ENCODE peak calls at places on chromosomes 6 and 20, in ten cellular contexts. One of them, this sample, is unnamed.

GRCh38 chr6:16700202-16700997 is 60.9 kb downstream of the ATXN1 start:
- DNase-seq in NCI-H2171: no peak
- DNase-seq in progenitor cell of endocrine pancreas: no peak
- DNase-seq in EH: no peak
- DNase-seq in heart right ventricle: no peak
- DNase-seq in stimulated activated CD8-positive, alpha-beta memory T cell treated with anti-CD3 and anti-CD28 coated beads, Interleukin-2, amount 100 ng/mL, for 1 hour: no peak
- DNase-seq in activated naive CD4-positive, alpha-beta T cell treated with Interleukin-2 at 50 U/mL for 16 hours: peak
- DNase-seq in T-helper 2 cell: peak
- DNase-seq in mucosa of gallbladder: no peak
- DNase-seq in ACHN: no peak
- DNase-seq in this sample: no peak

GRCh38 chr6:138278326-138278725 is 60.0 kb upstream of the PBOV1 start:
- DNase-seq in NCI-H2171: no peak
- DNase-seq in progenitor cell of endocrine pancreas: no peak
- DNase-seq in EH: peak
- DNase-seq in heart right ventricle: peak
- DNase-seq in stimulated activated CD8-positive, alpha-beta memory T cell treated with anti-CD3 and anti-CD28 coated beads, Interleukin-2, amount 100 ng/mL, for 1 hour: no peak
- DNase-seq in activated naive CD4-positive, alpha-beta T cell treated with Interleukin-2 at 50 U/mL for 16 hours: no peak
- DNase-seq in T-helper 2 cell: no peak
- DNase-seq in mucosa of gallbladder: no peak
- DNase-seq in ACHN: no peak
- DNase-seq in this sample: no peak

GRCh38 chr6:139291813-139292619 is at the start of gene TXLNB:
- DNase-seq in NCI-H2171: peak
- DNase-seq in progenitor cell of endocrine pancreas: no peak
- DNase-seq in EH: peak
- DNase-seq in heart right ventricle: peak
- DNase-seq in stimulated activated CD8-positive, alpha-beta memory T cell treated with anti-CD3 and anti-CD28 coated beads, Interleukin-2, amount 100 ng/mL, for 1 hour: peak
- DNase-seq in activated naive CD4-positive, alpha-beta T cell treated with Interleukin-2 at 50 U/mL for 16 hours: peak
- DNase-seq in T-helper 2 cell: peak
- DNase-seq in mucosa of gallbladder: peak
- DNase-seq in ACHN: no peak
- DNase-seq in this sample: no peak

GRCh38 chr6:158707120-158707519 is 57.3 kb downstream of the SYTL3 start:
- DNase-seq in NCI-H2171: no peak
- DNase-seq in progenitor cell of endocrine pancreas: no peak
- DNase-seq in EH: peak
- DNase-seq in heart right ventricle: peak
- DNase-seq in stimulated activated CD8-positive, alpha-beta memory T cell treated with anti-CD3 and anti-CD28 coated beads, Interleukin-2, amount 100 ng/mL, for 1 hour: no peak
- DNase-seq in activated naive CD4-positive, alpha-beta T cell treated with Interleukin-2 at 50 U/mL for 16 hours: no peak
- DNase-seq in T-helper 2 cell: no peak
- DNase-seq in mucosa of gallbladder: peak
- DNase-seq in ACHN: peak
- DNase-seq in this sample: no peak

GRCh38 chr6:14272111-14273085 is 154.8 kb downstream of the CD83 start:
- DNase-seq in NCI-H2171: no peak
- DNase-seq in progenitor cell of endocrine pancreas: no peak
- DNase-seq in EH: peak
- DNase-seq in heart right ventricle: no peak
- DNase-seq in stimulated activated CD8-positive, alpha-beta memory T cell treated with anti-CD3 and anti-CD28 coated beads, Interleukin-2, amount 100 ng/mL, for 1 hour: no peak
- DNase-seq in activated naive CD4-positive, alpha-beta T cell treated with Interleukin-2 at 50 U/mL for 16 hours: no peak
- DNase-seq in T-helper 2 cell: no peak
- DNase-seq in mucosa of gallbladder: no peak
- DNase-seq in ACHN: no peak
- DNase-seq in this sample: no peak

GRCh38 chr6:131062245-131063027 is 609 bp downstream of the EPB41L2 start:
- DNase-seq in NCI-H2171: no peak
- DNase-seq in progenitor cell of endocrine pancreas: no peak
- DNase-seq in EH: no peak
- DNase-seq in heart right ventricle: peak
- DNase-seq in stimulated activated CD8-positive, alpha-beta memory T cell treated with anti-CD3 and anti-CD28 coated beads, Interleukin-2, amount 100 ng/mL, for 1 hour: no peak
- DNase-seq in activated naive CD4-positive, alpha-beta T cell treated with Interleukin-2 at 50 U/mL for 16 hours: peak
- DNase-seq in T-helper 2 cell: peak
- DNase-seq in mucosa of gallbladder: peak
- DNase-seq in ACHN: peak
- DNase-seq in this sample: no peak

GRCh38 chr20:37072293-37073196 is 23.3 kb downstream of the RBL1 start:
- DNase-seq in NCI-H2171: no peak
- DNase-seq in progenitor cell of endocrine pancreas: no peak
- DNase-seq in EH: no peak
- DNase-seq in heart right ventricle: no peak
- DNase-seq in stimulated activated CD8-positive, alpha-beta memory T cell treated with anti-CD3 and anti-CD28 coated beads, Interleukin-2, amount 100 ng/mL, for 1 hour: no peak
- DNase-seq in activated naive CD4-positive, alpha-beta T cell treated with Interleukin-2 at 50 U/mL for 16 hours: no peak
- DNase-seq in T-helper 2 cell: peak
- DNase-seq in mucosa of gallbladder: no peak
- DNase-seq in ACHN: no peak
- DNase-seq in this sample: no peak

GRCh38 chr20:21237956-21238355 is 65.2 kb upstream of the XRN2 start:
- DNase-seq in NCI-H2171: no peak
- DNase-seq in progenitor cell of endocrine pancreas: no peak
- DNase-seq in EH: no peak
- DNase-seq in heart right ventricle: no peak
- DNase-seq in stimulated activated CD8-positive, alpha-beta memory T cell treated with anti-CD3 and anti-CD28 coated beads, Interleukin-2, amount 100 ng/mL, for 1 hour: no peak
- DNase-seq in activated naive CD4-positive, alpha-beta T cell treated with Interleukin-2 at 50 U/mL for 16 hours: no peak
- DNase-seq in T-helper 2 cell: no peak
- DNase-seq in mucosa of gallbladder: no peak
- DNase-seq in ACHN: no peak
- DNase-seq in this sample: no peak

GRCh38 chr6:126618639-126619331 is 278.9 kb downstream of the CENPW start:
- DNase-seq in NCI-H2171: no peak
- DNase-seq in progenitor cell of endocrine pancreas: no peak
- DNase-seq in EH: no peak
- DNase-seq in heart right ventricle: no peak
- DNase-seq in stimulated activated CD8-positive, alpha-beta memory T cell treated with anti-CD3 and anti-CD28 coated beads, Interleukin-2, amount 100 ng/mL, for 1 hour: no peak
- DNase-seq in activated naive CD4-positive, alpha-beta T cell treated with Interleukin-2 at 50 U/mL for 16 hours: no peak
- DNase-seq in T-helper 2 cell: no peak
- DNase-seq in mucosa of gallbladder: peak
- DNase-seq in ACHN: no peak
- DNase-seq in this sample: no peak

GRCh38 chr6:87938287-87938686 is 109.4 kb upstream of the SPACA1 start:
- DNase-seq in NCI-H2171: no peak
- DNase-seq in progenitor cell of endocrine pancreas: no peak
- DNase-seq in EH: no peak
- DNase-seq in heart right ventricle: no peak
- DNase-seq in stimulated activated CD8-positive, alpha-beta memory T cell treated with anti-CD3 and anti-CD28 coated beads, Interleukin-2, amount 100 ng/mL, for 1 hour: no peak
- DNase-seq in activated naive CD4-positive, alpha-beta T cell treated with Interleukin-2 at 50 U/mL for 16 hours: no peak
- DNase-seq in T-helper 2 cell: no peak
- DNase-seq in mucosa of gallbladder: no peak
- DNase-seq in ACHN: no peak
- DNase-seq in this sample: no peak

GRCh38 chr6:56891754-56892153 is 63.2 kb upstream of the BEND6 start:
- DNase-seq in NCI-H2171: no peak
- DNase-seq in progenitor cell of endocrine pancreas: no peak
- DNase-seq in EH: peak
- DNase-seq in heart right ventricle: no peak
- DNase-seq in stimulated activated CD8-positive, alpha-beta memory T cell treated with anti-CD3 and anti-CD28 coated beads, Interleukin-2, amount 100 ng/mL, for 1 hour: no peak
- DNase-seq in activated naive CD4-positive, alpha-beta T cell treated with Interleukin-2 at 50 U/mL for 16 hours: no peak
- DNase-seq in T-helper 2 cell: peak
- DNase-seq in mucosa of gallbladder: no peak
- DNase-seq in ACHN: no peak
- DNase-seq in this sample: no peak

GRCh38 chr20:38905375-38905774 is 20.8 kb upstream of the FAM83D start:
- DNase-seq in NCI-H2171: no peak
- DNase-seq in progenitor cell of endocrine pancreas: no peak
- DNase-seq in EH: no peak
- DNase-seq in heart right ventricle: no peak
- DNase-seq in stimulated activated CD8-positive, alpha-beta memory T cell treated with anti-CD3 and anti-CD28 coated beads, Interleukin-2, amount 100 ng/mL, for 1 hour: no peak
- DNase-seq in activated naive CD4-positive, alpha-beta T cell treated with Interleukin-2 at 50 U/mL for 16 hours: no peak
- DNase-seq in T-helper 2 cell: no peak
- DNase-seq in mucosa of gallbladder: no peak
- DNase-seq in ACHN: no peak
- DNase-seq in this sample: no peak

GRCh38 chr6:159877256-159877808 is 13.5 kb upstream of the MAS1 start:
- DNase-seq in NCI-H2171: no peak
- DNase-seq in progenitor cell of endocrine pancreas: no peak
- DNase-seq in EH: no peak
- DNase-seq in heart right ventricle: no peak
- DNase-seq in stimulated activated CD8-positive, alpha-beta memory T cell treated with anti-CD3 and anti-CD28 coated beads, Interleukin-2, amount 100 ng/mL, for 1 hour: no peak
- DNase-seq in activated naive CD4-positive, alpha-beta T cell treated with Interleukin-2 at 50 U/mL for 16 hours: no peak
- DNase-seq in T-helper 2 cell: no peak
- DNase-seq in mucosa of gallbladder: no peak
- DNase-seq in ACHN: no peak
- DNase-seq in this sample: no peak

GRCh38 chr6:155108070-155108815 is 113.1 kb downstream of the TIAM2 start:
- DNase-seq in NCI-H2171: no peak
- DNase-seq in progenitor cell of endocrine pancreas: no peak
- DNase-seq in EH: no peak
- DNase-seq in heart right ventricle: no peak
- DNase-seq in stimulated activated CD8-positive, alpha-beta memory T cell treated with anti-CD3 and anti-CD28 coated beads, Interleukin-2, amount 100 ng/mL, for 1 hour: no peak
- DNase-seq in activated naive CD4-positive, alpha-beta T cell treated with Interleukin-2 at 50 U/mL for 16 hours: no peak
- DNase-seq in T-helper 2 cell: no peak
- DNase-seq in mucosa of gallbladder: no peak
- DNase-seq in ACHN: no peak
- DNase-seq in this sample: no peak

GRCh38 chr6:135144678-135145508 is 36.2 kb upstream of the MYB start:
- DNase-seq in NCI-H2171: no peak
- DNase-seq in progenitor cell of endocrine pancreas: no peak
- DNase-seq in EH: peak
- DNase-seq in heart right ventricle: no peak
- DNase-seq in stimulated activated CD8-positive, alpha-beta memory T cell treated with anti-CD3 and anti-CD28 coated beads, Interleukin-2, amount 100 ng/mL, for 1 hour: no peak
- DNase-seq in activated naive CD4-positive, alpha-beta T cell treated with Interleukin-2 at 50 U/mL for 16 hours: no peak
- DNase-seq in T-helper 2 cell: peak
- DNase-seq in mucosa of gallbladder: no peak
- DNase-seq in ACHN: peak
- DNase-seq in this sample: no peak

GRCh38 chr6:159941286-159942113 is 27.4 kb upstream of the IGF2R start:
- DNase-seq in NCI-H2171: peak
- DNase-seq in progenitor cell of endocrine pancreas: no peak
- DNase-seq in EH: peak
- DNase-seq in heart right ventricle: no peak
- DNase-seq in stimulated activated CD8-positive, alpha-beta memory T cell treated with anti-CD3 and anti-CD28 coated beads, Interleukin-2, amount 100 ng/mL, for 1 hour: no peak
- DNase-seq in activated naive CD4-positive, alpha-beta T cell treated with Interleukin-2 at 50 U/mL for 16 hours: peak
- DNase-seq in T-helper 2 cell: peak
- DNase-seq in mucosa of gallbladder: peak
- DNase-seq in ACHN: peak
- DNase-seq in this sample: no peak

GRCh38 chr6:2166717-2167116 is 78.7 kb downstream of the GMDS start:
- DNase-seq in NCI-H2171: no peak
- DNase-seq in progenitor cell of endocrine pancreas: no peak
- DNase-seq in EH: peak
- DNase-seq in heart right ventricle: no peak
- DNase-seq in stimulated activated CD8-positive, alpha-beta memory T cell treated with anti-CD3 and anti-CD28 coated beads, Interleukin-2, amount 100 ng/mL, for 1 hour: no peak
- DNase-seq in activated naive CD4-positive, alpha-beta T cell treated with Interleukin-2 at 50 U/mL for 16 hours: no peak
- DNase-seq in T-helper 2 cell: no peak
- DNase-seq in mucosa of gallbladder: peak
- DNase-seq in ACHN: no peak
- DNase-seq in this sample: no peak

GRCh38 chr6:145758086-145758485 is 22.8 kb upstream of the EPM2A start:
- DNase-seq in NCI-H2171: no peak
- DNase-seq in progenitor cell of endocrine pancreas: no peak
- DNase-seq in EH: no peak
- DNase-seq in heart right ventricle: no peak
- DNase-seq in stimulated activated CD8-positive, alpha-beta memory T cell treated with anti-CD3 and anti-CD28 coated beads, Interleukin-2, amount 100 ng/mL, for 1 hour: no peak
- DNase-seq in activated naive CD4-positive, alpha-beta T cell treated with Interleukin-2 at 50 U/mL for 16 hours: no peak
- DNase-seq in T-helper 2 cell: no peak
- DNase-seq in mucosa of gallbladder: no peak
- DNase-seq in ACHN: no peak
- DNase-seq in this sample: no peak

GRCh38 chr20:33287884-33288283 is 4.9 kb downstream of the BPIFB1 start:
- DNase-seq in NCI-H2171: no peak
- DNase-seq in progenitor cell of endocrine pancreas: no peak
- DNase-seq in EH: no peak
- DNase-seq in heart right ventricle: no peak
- DNase-seq in stimulated activated CD8-positive, alpha-beta memory T cell treated with anti-CD3 and anti-CD28 coated beads, Interleukin-2, amount 100 ng/mL, for 1 hour: no peak
- DNase-seq in activated naive CD4-positive, alpha-beta T cell treated with Interleukin-2 at 50 U/mL for 16 hours: no peak
- DNase-seq in T-helper 2 cell: no peak
- DNase-seq in mucosa of gallbladder: no peak
- DNase-seq in ACHN: no peak
- DNase-seq in this sample: no peak

GRCh38 chr6:75397806-75398465 is 95.7 kb downstream of the FILIP1 start:
- DNase-seq in NCI-H2171: no peak
- DNase-seq in progenitor cell of endocrine pancreas: no peak
- DNase-seq in EH: peak
- DNase-seq in heart right ventricle: no peak
- DNase-seq in stimulated activated CD8-positive, alpha-beta memory T cell treated with anti-CD3 and anti-CD28 coated beads, Interleukin-2, amount 100 ng/mL, for 1 hour: no peak
- DNase-seq in activated naive CD4-positive, alpha-beta T cell treated with Interleukin-2 at 50 U/mL for 16 hours: no peak
- DNase-seq in T-helper 2 cell: no peak
- DNase-seq in mucosa of gallbladder: no peak
- DNase-seq in ACHN: no peak
- DNase-seq in this sample: no peak

GRCh38 chr20:37986873-37987601 is 46.2 kb downstream of the TTI1 start:
- DNase-seq in NCI-H2171: peak
- DNase-seq in progenitor cell of endocrine pancreas: no peak
- DNase-seq in EH: peak
- DNase-seq in heart right ventricle: peak
- DNase-seq in stimulated activated CD8-positive, alpha-beta memory T cell treated with anti-CD3 and anti-CD28 coated beads, Interleukin-2, amount 100 ng/mL, for 1 hour: no peak
- DNase-seq in activated naive CD4-positive, alpha-beta T cell treated with Interleukin-2 at 50 U/mL for 16 hours: no peak
- DNase-seq in T-helper 2 cell: no peak
- DNase-seq in mucosa of gallbladder: peak
- DNase-seq in ACHN: no peak
- DNase-seq in this sample: no peak

GRCh38 chr6:5004373-5005037 is 668 bp upstream of the RPP40 start:
- DNase-seq in NCI-H2171: no peak
- DNase-seq in progenitor cell of endocrine pancreas: no peak
- DNase-seq in EH: no peak
- DNase-seq in heart right ventricle: no peak
- DNase-seq in stimulated activated CD8-positive, alpha-beta memory T cell treated with anti-CD3 and anti-CD28 coated beads, Interleukin-2, amount 100 ng/mL, for 1 hour: no peak
- DNase-seq in activated naive CD4-positive, alpha-beta T cell treated with Interleukin-2 at 50 U/mL for 16 hours: no peak
- DNase-seq in T-helper 2 cell: no peak
- DNase-seq in mucosa of gallbladder: no peak
- DNase-seq in ACHN: peak
- DNase-seq in this sample: no peak

GRCh38 chr20:2693286-2693995 is 861 bp downstream of the EBF4 start:
- DNase-seq in NCI-H2171: peak
- DNase-seq in progenitor cell of endocrine pancreas: peak
- DNase-seq in EH: peak
- DNase-seq in heart right ventricle: peak
- DNase-seq in stimulated activated CD8-positive, alpha-beta memory T cell treated with anti-CD3 and anti-CD28 coated beads, Interleukin-2, amount 100 ng/mL, for 1 hour: no peak
- DNase-seq in activated naive CD4-positive, alpha-beta T cell treated with Interleukin-2 at 50 U/mL for 16 hours: peak
- DNase-seq in T-helper 2 cell: peak
- DNase-seq in mucosa of gallbladder: no peak
- DNase-seq in ACHN: peak
- DNase-seq in this sample: no peak

GRCh38 chr20:64279826-64280459 is 24.4 kb downstream of the PCMTD2 start:
- DNase-seq in NCI-H2171: no peak
- DNase-seq in progenitor cell of endocrine pancreas: no peak
- DNase-seq in EH: no peak
- DNase-seq in heart right ventricle: no peak
- DNase-seq in stimulated activated CD8-positive, alpha-beta memory T cell treated with anti-CD3 and anti-CD28 coated beads, Interleukin-2, amount 100 ng/mL, for 1 hour: no peak
- DNase-seq in activated naive CD4-positive, alpha-beta T cell treated with Interleukin-2 at 50 U/mL for 16 hours: no peak
- DNase-seq in T-helper 2 cell: no peak
- DNase-seq in mucosa of gallbladder: no peak
- DNase-seq in ACHN: no peak
- DNase-seq in this sample: no peak

GRCh38 chr6:150334790-150335783 is 33.7 kb upstream of the IYD start:
- DNase-seq in NCI-H2171: no peak
- DNase-seq in progenitor cell of endocrine pancreas: peak
- DNase-seq in EH: peak
- DNase-seq in heart right ventricle: peak
- DNase-seq in stimulated activated CD8-positive, alpha-beta memory T cell treated with anti-CD3 and anti-CD28 coated beads, Interleukin-2, amount 100 ng/mL, for 1 hour: no peak
- DNase-seq in activated naive CD4-positive, alpha-beta T cell treated with Interleukin-2 at 50 U/mL for 16 hours: peak
- DNase-seq in T-helper 2 cell: peak
- DNase-seq in mucosa of gallbladder: peak
- DNase-seq in ACHN: peak
- DNase-seq in this sample: no peak

GRCh38 chr6:89051725-89052124 is 28.8 kb upstream of the PNRC1 start:
- DNase-seq in NCI-H2171: no peak
- DNase-seq in progenitor cell of endocrine pancreas: no peak
- DNase-seq in EH: no peak
- DNase-seq in heart right ventricle: no peak
- DNase-seq in stimulated activated CD8-positive, alpha-beta memory T cell treated with anti-CD3 and anti-CD28 coated beads, Interleukin-2, amount 100 ng/mL, for 1 hour: no peak
- DNase-seq in activated naive CD4-positive, alpha-beta T cell treated with Interleukin-2 at 50 U/mL for 16 hours: no peak
- DNase-seq in T-helper 2 cell: peak
- DNase-seq in mucosa of gallbladder: no peak
- DNase-seq in ACHN: no peak
- DNase-seq in this sample: no peak

GRCh38 chr6:34090495-34090894 is 55.4 kb downstream of the GRM4 start:
- DNase-seq in NCI-H2171: no peak
- DNase-seq in progenitor cell of endocrine pancreas: no peak
- DNase-seq in EH: no peak
- DNase-seq in heart right ventricle: no peak
- DNase-seq in stimulated activated CD8-positive, alpha-beta memory T cell treated with anti-CD3 and anti-CD28 coated beads, Interleukin-2, amount 100 ng/mL, for 1 hour: no peak
- DNase-seq in activated naive CD4-positive, alpha-beta T cell treated with Interleukin-2 at 50 U/mL for 16 hours: no peak
- DNase-seq in T-helper 2 cell: no peak
- DNase-seq in mucosa of gallbladder: no peak
- DNase-seq in ACHN: no peak
- DNase-seq in this sample: no peak

This sample was measured in cerebellar nuclear complex.